ENCODE peak calls at places on chromosomes 2 and 18, in six cellular contexts. U, P, I, Y, H and L are unnamed samples.
A peak's percentile ranks its signal among the peaks of the same experiment; 100 is the strongest.

GRCh38 chr2:228599297-228599696 is 417.8 kb upstream of the SPHKAP start:
- DNase-seq in U (no peak), P (no peak), I (no peak), Y (no peak), H (no peak), L (no peak)

GRCh38 chr2:64924178-64924934 is 64.8 kb upstream of the SLC1A4 start:
- DNase-seq in U (no peak), P (no peak), I (no peak), Y (no peak), H (no peak), L (no peak)

GRCh38 chr2:145110668-145111067 is 590.7 kb upstream of the ZEB2 start:
- DNase-seq in U (no peak), P (no peak), I (no peak), Y (no peak), H (no peak), L (no peak)

GRCh38 chr2:200575957-200576356 is 9.9 kb upstream of the AOX1 start:
- DNase-seq in U (no peak), P (no peak), I (no peak), Y (no peak), H (no peak), L (no peak)

GRCh38 chr18:48565105-48565504 is 26.3 kb downstream of the CTIF start:
- DNase-seq in U (no peak), P (no peak), I (no peak), Y (no peak), H (no peak), L (no peak)

GRCh38 chr2:98634406-98635092 is 26.2 kb downstream of the UNC50 start:
- DNase-seq in U (peak; percentile 78), P (peak; percentile 36), I (no peak), Y (no peak), H (no peak), L (no peak)

GRCh38 chr2:47629501-47630460 is 153.2 kb upstream of the MSH6 start:
- DNase-seq in U (no peak), P (no peak), I (no peak), Y (no peak), H (no peak), L (no peak)

GRCh38 chr2:205872716-205873115 is 190.4 kb downstream of the NRP2 start:
- DNase-seq in U (no peak), P (no peak), I (no peak), Y (no peak), H (no peak), L (no peak)

GRCh38 chr2:206983156-206983875 is 44.0 kb downstream of the CPO start:
- DNase-seq in U (no peak), P (no peak), I (no peak), Y (no peak), H (no peak), L (no peak)

GRCh38 chr2:232476791-232477190 is 10.8 kb downstream of the ECEL1 start:
- DNase-seq in U (no peak), P (no peak), I (no peak), Y (no peak), H (peak; percentile 53), L (no peak)

GRCh38 chr2:68646303-68646702 is 2.9 kb downstream of the PROKR1 start:
- DNase-seq in U (no peak), P (no peak), I (no peak), Y (no peak), H (no peak), L (no peak)

GRCh38 chr18:22113144-22113813 is 56.1 kb upstream of the GATA6 start:
- DNase-seq in U (no peak), P (no peak), I (no peak), Y (no peak), H (no peak), L (no peak)

GRCh38 chr18:34023471-34023870 is 201.2 kb downstream of the NOL4 start:
- DNase-seq in U (peak; percentile 46), P (no peak), I (no peak), Y (no peak), H (no peak), L (peak; percentile 35)